ENCODE peak calls at places on chromosomes 4 and X, in five cellular contexts. A is right atrium auricular region, D is bronchial epithelial cell, V is C1 segment of cervical spinal cord, Y is NCI-H2081. Q is an unnamed sample.

GRCh38 chr4:69156913-69157312 is 57.6 kb downstream of the UGT2B11 start:
- DNase-seq in A (no peak), D (peak), V (no peak), Y (no peak), Q (peak)

GRCh38 chr4:178958725-178959440 is 1516.6 kb upstream of the AGA start:
- DNase-seq in A (no peak), D (no peak), V (no peak), Y (no peak), Q (no peak)

GRCh38 chr4:1492636-1493539 is 86.6 kb upstream of the NKX1-1 start:
- DNase-seq in A (no peak), D (no peak), V (no peak), Y (no peak), Q (no peak)

GRCh38 chr4:101667348-101667747 is 123.2 kb upstream of the BANK1 start:
- DNase-seq in A (no peak), D (no peak), V (no peak), Y (no peak), Q (no peak)

GRCh38 chr4:147916351-147916750 is 184.5 kb downstream of the ARHGAP10 start:
- DNase-seq in A (no peak), D (no peak), V (no peak), Y (no peak), Q (no peak)

GRCh38 chr4:106450249-106450648 is 81.7 kb upstream of the GIMD1 start:
- DNase-seq in A (no peak), D (no peak), V (no peak), Y (no peak), Q (no peak)

GRCh38 chr4:8434251-8435073 is 6.1 kb downstream of the ACOX3 start:
- DNase-seq in A (no peak), D (no peak), V (no peak), Y (no peak), Q (peak)

GRCh38 chr4:41072021-41072777 is 142.1 kb downstream of the APBB2 start:
- DNase-seq in A (no peak), D (no peak), V (no peak), Y (no peak), Q (no peak)

GRCh38 chrX:30643313-30643821 is 9.9 kb upstream of the GK start:
- DNase-seq in A (no peak), D (peak), V (no peak), Y (no peak), Q (peak)

GRCh38 chr4:98260047-98260578 is 1.1 kb upstream of the RAP1GDS1 start:
- DNase-seq in A (no peak), D (peak), V (peak), Y (no peak), Q (peak)

GRCh38 chrX:138026211-138026610 is 460.3 kb downstream of the ZIC3 start:
- DNase-seq in A (no peak), D (no peak), V (no peak), Y (no peak), Q (peak)

GRCh38 chrX:45232139-45232538 is 31.5 kb upstream of the DIPK2B start:
- DNase-seq in A (no peak), D (no peak), V (no peak), Y (no peak), Q (no peak)

GRCh38 chr4:658681-659667 is 15.1 kb downstream of the ATP5ME start:
- DNase-seq in A (no peak), D (no peak), V (no peak), Y (no peak), Q (no peak)

GRCh38 chrX:76279007-76279406 is 106.1 kb downstream of the PBDC1 start:
- DNase-seq in A (no peak), D (peak), V (peak), Y (peak), Q (peak)

GRCh38 chr4:147773261-147774184 is 41.6 kb downstream of the ARHGAP10 start:
- DNase-seq in A (no peak), D (peak), V (no peak), Y (no peak), Q (peak)

GRCh38 chr4:119189638-119190037 is 22.9 kb upstream of the USP53 start:
- DNase-seq in A (no peak), D (no peak), V (no peak), Y (no peak), Q (no peak)

GRCh38 chr4:6840062-6840976 is 57.8 kb downstream of the KIAA0232 start:
- DNase-seq in A (no peak), D (no peak), V (no peak), Y (no peak), Q (no peak)

GRCh38 chrX:47814853-47815252 is 21.8 kb upstream of the ZNF81 start:
- DNase-seq in A (no peak), D (no peak), V (no peak), Y (no peak), Q (no peak)

GRCh38 chrX:138775501-138775900 is 64.0 kb upstream of the FGF13 start:
- DNase-seq in A (no peak), D (peak), V (no peak), Y (no peak), Q (peak)

GRCh38 chrX:40098264-40099045 is 697 bp upstream of the BCOR start:
- DNase-seq in A (no peak), D (no peak), V (peak), Y (peak), Q (no peak)

GRCh38 chr4:142035556-142035955 is 399.2 kb downstream of the IL15 start:
- DNase-seq in A (no peak), D (no peak), V (no peak), Y (no peak), Q (no peak)

GRCh38 chr4:87961993-87962791 is 13.3 kb upstream of the SPP1 start:
- DNase-seq in A (no peak), D (peak), V (no peak), Y (no peak), Q (peak)

GRCh38 chrX:151871244-151871643 is 41.4 kb upstream of the MAGEA4 start:
- DNase-seq in A (no peak), D (peak), V (no peak), Y (no peak), Q (peak)

GRCh38 chrX:131791608-131792355 is 231.3 kb upstream of the STK26 start:
- DNase-seq in A (no peak), D (no peak), V (no peak), Y (no peak), Q (no peak)

GRCh38 chr4:141254326-141254725 is 33.6 kb downstream of the ZNF330 start:
- DNase-seq in A (no peak), D (no peak), V (no peak), Y (no peak), Q (no peak)

GRCh38 chrX:74291964-74292891 is 11.8 kb upstream of the ZCCHC13 start:
- DNase-seq in A (peak), D (peak), V (peak), Y (peak), Q (peak)

Q was measured in epithelial cell of esophagus.